ENCODE peak calls at places on chromosome 16, in four cellular contexts. Q is fibroblast of the aortic adventitia; Z is naive thymus-derived CD8-positive, alpha-beta T cell; R is ELR. S is an unnamed sample.
A peak's percentile ranks its signal among the peaks of the same experiment; 100 is the strongest.

GRCh38 chr16:73268311-73268997 is 220.5 kb upstream of the ZFHX3 start:
- DNase-seq in Q (peak; percentile 7), Z (no peak), R (peak; percentile 13), S (no peak)

GRCh38 chr16:19239756-19240155 is 45.8 kb upstream of the CLEC19A start:
- DNase-seq in Q (no peak), Z (no peak), R (no peak), S (no peak)

GRCh38 chr16:4273858-4274291 is 1.1 kb upstream of the TFAP4 start:
- DNase-seq in Q (peak; percentile 64), Z (peak; percentile 18), R (peak; percentile 57), S (no peak)

GRCh38 chr16:74747716-74748041 is 26.9 kb downstream of the FA2H start:
- DNase-seq in Q (no peak), Z (no peak), R (no peak), S (no peak)

GRCh38 chr16:73735018-73735417 is 561.6 kb upstream of the PSMD7 start:
- DNase-seq in Q (peak; percentile 25), Z (no peak), R (peak; percentile 71), S (no peak)

GRCh38 chr16:67528870-67529638 is 425 bp downstream of the RIPOR1 start:
- DNase-seq in Q (no peak), Z (no peak), R (peak; percentile 70), S (no peak)

GRCh38 chr16:53882310-53882709 is 178.4 kb downstream of the FTO start:
- DNase-seq in Q (no peak), Z (no peak), R (no peak), S (no peak)

GRCh38 chr16:87686697-87687570 is 78.9 kb downstream of the KLHDC4 start:
- DNase-seq in Q (peak; percentile 35), Z (no peak), R (no peak), S (no peak)

GRCh38 chr16:1534021-1535020 is 855 bp downstream of the TMEM204 start:
- DNase-seq in Q (peak; percentile 56), Z (no peak), R (peak; percentile 55), S (peak; percentile 56)

S was measured in B cell.